ENCODE peak calls at places on chromosomes 6 and 20, in nine cellular contexts. T is AG10803, N is GM12865, E is NCI-H1105, V is NCI-H2171 treated with DMSO at 0.1 percent for 48 hours, S is uterus, R is T-helper 1 cell, H is pons, Z is activated T-helper 1 cell treated with Interleukin-2 at 50 U/mL for 16 hours. Q is an unnamed sample.

GRCh38 chr20:396619-397431 is 11.3 kb upstream of the RBCK1 start:
- DNase-seq in T (no peak), N (no peak), E (no peak), V (no peak), S (no peak), R (no peak), H (no peak), Z (no peak), Q (no peak)

GRCh38 chr20:36145877-36146707 is 8.4 kb upstream of the EPB41L1 start:
- DNase-seq in T (no peak), N (peak), E (no peak), V (peak), S (no peak), R (no peak), H (no peak), Z (no peak), Q (no peak)

GRCh38 chr20:21183722-21184121 is 57.8 kb downstream of the KIZ start:
- DNase-seq in T (peak), N (no peak), E (no peak), V (no peak), S (no peak), R (no peak), H (no peak), Z (no peak), Q (no peak)

GRCh38 chr6:43074847-43075741 is 1.0 kb upstream of the PTK7 start:
- DNase-seq in T (peak), N (no peak), E (no peak), V (no peak), S (peak), R (no peak), H (no peak), Z (no peak), Q (no peak)

GRCh38 chr6:105015482-105015881 is 58.6 kb downstream of the LIN28B start:
- DNase-seq in T (peak), N (no peak), E (no peak), V (no peak), S (no peak), R (no peak), H (no peak), Z (no peak), Q (no peak)

GRCh38 chr6:14671261-14671681 is 553.7 kb downstream of the CD83 start:
- DNase-seq in T (peak), N (no peak), E (no peak), V (peak), S (no peak), R (no peak), H (no peak), Z (no peak), Q (peak)

GRCh38 chr6:69866351-69867074 is at the start of gene COL19A1:
- DNase-seq in T (no peak), N (peak), E (peak), V (peak), S (no peak), R (peak), H (no peak), Z (no peak), Q (no peak)

GRCh38 chr6:26416288-26416687 is 14.2 kb downstream of the BTN3A1 start:
- DNase-seq in T (no peak), N (no peak), E (no peak), V (no peak), S (no peak), R (no peak), H (no peak), Z (no peak), Q (no peak)

GRCh38 chr6:166987930-166988329 is 11.3 kb upstream of the CEP43 start:
- DNase-seq in T (no peak), N (no peak), E (no peak), V (no peak), S (no peak), R (no peak), H (no peak), Z (no peak), Q (no peak)

GRCh38 chr6:75205776-75206334 is at the start of gene COL12A1:
- DNase-seq in T (peak), N (no peak), E (peak), V (peak), S (peak), R (no peak), H (no peak), Z (no peak), Q (peak)

GRCh38 chr6:38150681-38151296 is 331.3 kb downstream of the ZFAND3 start:
- DNase-seq in T (no peak), N (no peak), E (no peak), V (no peak), S (no peak), R (no peak), H (no peak), Z (no peak), Q (no peak)

GRCh38 chr6:13338038-13338437 is 9.7 kb upstream of the TBC1D7 start:
- DNase-seq in T (peak), N (no peak), E (no peak), V (no peak), S (no peak), R (no peak), H (peak), Z (no peak), Q (no peak)

GRCh38 chr6:170091639-170092579 is 199.0 kb downstream of the DLL1 start:
- DNase-seq in T (no peak), N (no peak), E (no peak), V (no peak), S (peak), R (no peak), H (no peak), Z (no peak), Q (no peak)